ENCODE peak calls at places on chromosomes 16 and 17, in five cellular contexts. Q, S, P, T and M are unnamed samples.

GRCh38 chr17:38563362-38564253 is 42.1 kb downstream of the SRCIN1 start:
- DNase-seq in T (no peak), Q (no peak), S (peak), P (no peak), M (no peak)

GRCh38 chr17:10702574-10702973 is 5.2 kb downstream of the ADPRM start:
- DNase-seq in T (no peak), Q (no peak), S (peak), P (no peak), M (no peak)

GRCh38 chr17:3935140-3935542 is 18.9 kb upstream of the P2RX1 start:
- DNase-seq in Q (peak), P (peak), S (peak), T (peak), M (peak)

GRCh38 chr16:16992986-16993783 is 477.6 kb downstream of the XYLT1 start:
- DNase-seq in S (no peak), P (no peak), Q (no peak), T (no peak), M (no peak)

GRCh38 chr16:48367443-48368049 is 17.7 kb downstream of the SIAH1 start:
- DNase-seq in P (no peak), S (no peak), Q (no peak), T (no peak), M (no peak)

GRCh38 chr17:65547253-65547670 is 14.2 kb downstream of the AXIN2 start:
- DNase-seq in Q (no peak), S (no peak), P (no peak), T (no peak), M (no peak)

GRCh38 chr17:17823433-17824118 is 13.2 kb downstream of the SREBF1 start:
- DNase-seq in T (peak), S (peak), P (peak), Q (peak), M (peak)

GRCh38 chr16:79609861-79610260 is 9.3 kb upstream of the MAF start:
- DNase-seq in Q (no peak), P (no peak), S (no peak), T (no peak), M (no peak)

GRCh38 chr17:78655251-78655940 is 78.2 kb upstream of the DNAH17 start:
- DNase-seq in P (no peak), S (no peak), Q (no peak), T (no peak), M (no peak)

GRCh38 chr16:85473909-85474640 is 139.0 kb upstream of the GSE1 start:
- DNase-seq in Q (no peak), S (no peak), P (no peak), T (no peak), M (no peak)

GRCh38 chr17:29589524-29590260 is at the start of gene GIT1:
- DNase-seq in T (peak), Q (peak), S (peak), P (peak), M (peak)

GRCh38 chr17:79023886-79024771 is at the start of gene C1QTNF1:
- DNase-seq in Q (peak), S (peak), T (peak), P (peak), M (peak)

GRCh38 chr17:42101513-42102292 is 3.4 kb upstream of the ZNF385C start:
- DNase-seq in Q (peak), T (peak), P (peak), S (peak), M (peak)

GRCh38 chr17:65794572-65794971 is 233.1 kb upstream of the AXIN2 start:
- DNase-seq in T (no peak), Q (no peak), S (peak), P (no peak), M (no peak)

GRCh38 chr16:57807252-57807967 is 5.1 kb upstream of the KIFC3 start:
- DNase-seq in S (no peak), P (no peak), T (no peak), Q (no peak), M (no peak)

GRCh38 chr16:77781091-77781490 is 7.3 kb upstream of the VAT1L start:
- DNase-seq in T (no peak), S (no peak), P (no peak), Q (no peak), M (no peak)

GRCh38 chr17:44979426-44980273 is 11.5 kb upstream of the C1QL1 start:
- DNase-seq in Q (no peak), T (no peak), S (no peak), P (no peak), M (no peak)

GRCh38 chr16:17424771-17425170 is 46.0 kb downstream of the XYLT1 start:
- DNase-seq in P (no peak), Q (no peak), T (no peak), S (no peak), M (no peak)

GRCh38 chr16:1125471-1125870 is 27.4 kb upstream of the CACNA1H start:
- DNase-seq in P (no peak), Q (no peak), T (no peak), S (no peak), M (no peak)

GRCh38 chr17:3683054-3683511 is 12.9 kb downstream of the P2RX5 start:
- DNase-seq in S (peak), Q (peak), T (no peak), P (no peak), M (peak)

GRCh38 chr17:66677201-66677981 is 157.5 kb upstream of the CACNG5 start:
- DNase-seq in Q (no peak), P (no peak), T (no peak), S (no peak), M (no peak)

GRCh38 chr16:85379041-85380001 is 233.8 kb upstream of the GSE1 start:
- DNase-seq in P (no peak), Q (no peak), S (no peak), T (no peak), M (no peak)

GRCh38 chr17:61335845-61336655 is 63.6 kb upstream of the TBX2 start:
- DNase-seq in T (no peak), Q (no peak), S (no peak), P (peak), M (no peak)

GRCh38 chr16:89013111-89013510 is 36.1 kb upstream of the CBFA2T3 start:
- DNase-seq in T (no peak), P (no peak), Q (no peak), S (no peak), M (no peak)

GRCh38 chr16:48511716-48512115 is 98.3 kb downstream of the N4BP1 start:
- DNase-seq in T (no peak), Q (no peak), P (peak), S (no peak), M (no peak)

GRCh38 chr17:16171613-16172012 is 43.7 kb downstream of the NCOR1 start:
- DNase-seq in S (no peak), P (peak), Q (no peak), T (no peak), M (no peak)

GRCh38 chr17:59508999-59509398 is 56.4 kb upstream of the DHX40 start:
- DNase-seq in T (no peak), P (no peak), Q (no peak), S (peak), M (no peak)

GRCh38 chr17:32755045-32755805 is 121.7 kb downstream of the MYO1D start:
- DNase-seq in P (no peak), S (peak), T (no peak), Q (peak), M (peak)

GRCh38 chr16:11994187-11995119 is 17.9 kb downstream of the SNX29 start:
- DNase-seq in S (no peak), Q (no peak), P (peak), T (peak), M (peak)

GRCh38 chr16:8905168-8905762 is 23.1 kb downstream of the LITAFD start:
- DNase-seq in P (no peak), Q (no peak), T (no peak), S (peak), M (no peak)

GRCh38 chr16:8908779-8909468 is 26.8 kb downstream of the LITAFD start:
- DNase-seq in P (no peak), T (no peak), Q (no peak), S (no peak), M (no peak)

GRCh38 chr16:8904018-8904430 is 21.9 kb downstream of the LITAFD start:
- DNase-seq in S (no peak), T (no peak), P (no peak), Q (no peak), M (no peak)

GRCh38 chr16:8907096-8907495 is 24.9 kb downstream of the LITAFD start:
- DNase-seq in T (no peak), P (no peak), Q (no peak), S (no peak), M (no peak)

DNA sequence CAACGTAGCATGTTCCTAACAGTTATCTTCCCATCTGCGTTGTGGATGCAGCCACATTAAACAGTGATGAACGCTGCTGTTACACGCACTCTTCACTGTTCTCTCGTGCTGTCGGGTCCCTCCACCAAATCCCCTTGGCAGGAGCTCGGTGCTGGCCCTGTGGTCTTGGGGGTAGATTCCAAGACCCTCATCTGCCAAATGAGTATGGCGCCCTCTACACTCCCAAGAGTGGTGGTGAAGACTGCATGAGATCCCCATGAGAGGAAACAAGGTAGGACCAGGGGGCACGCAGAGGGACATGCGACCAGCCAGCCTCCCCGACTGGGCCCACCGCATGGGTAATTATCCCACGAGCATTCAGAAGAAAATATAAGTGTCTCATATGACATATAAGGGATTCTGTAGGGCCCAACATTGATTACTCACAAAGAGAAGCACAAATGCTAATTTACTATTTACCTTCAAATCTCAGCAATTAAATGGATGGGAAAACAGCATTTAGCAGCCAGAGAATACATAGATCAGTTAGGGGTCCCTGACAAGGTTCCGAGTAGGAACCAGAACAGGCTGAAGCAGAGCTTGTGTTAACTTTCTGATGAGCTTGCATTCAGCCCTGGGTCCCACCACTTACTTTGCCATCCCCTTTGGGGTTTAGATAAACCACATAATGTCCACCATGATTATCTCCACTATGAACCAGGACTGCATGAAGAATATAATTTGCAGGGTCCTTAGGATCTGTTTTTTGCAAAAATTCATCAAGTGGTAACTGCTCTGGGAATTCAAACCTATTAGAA is 23.8 kb downstream of the LITAFD start:
- DNase-seq in Q (no peak), S (peak), T (no peak), P (no peak), M (no peak)
- TF ChIP-seq CTCF in Q (peak), S (peak), T (no peak), P (no peak), M (peak)

GRCh38 chr16:71230122-71230845 is at the start of gene HYDIN:
- DNase-seq in T (peak), S (peak), Q (peak), P (peak), M (no peak)
- TF ChIP-seq CTCF in T (no peak), S (peak), Q (no peak), P (no peak), M (no peak)

GRCh38 chr17:58082870-58083490 is at the start of gene DYNLL2:
- DNase-seq in S (peak), P (peak), Q (peak), T (peak), M (peak)

GRCh38 chr17:58085039-58085715 is 2.0 kb downstream of the DYNLL2 start:
- DNase-seq in Q (no peak), T (no peak), S (no peak), P (no peak), M (no peak)

GRCh38 chr17:58082341-58082869 is 814 bp upstream of the DYNLL2 start:
- DNase-seq in T (no peak), S (no peak), P (no peak), Q (no peak), M (no peak)

GRCh38 chr17:58084317-58084981 is 1.2 kb downstream of the DYNLL2 start:
- DNase-seq in S (peak), T (peak), P (no peak), Q (peak), M (peak)

GRCh38 chr17:58083491-58084316 is 485 bp downstream of the DYNLL2 start:
- DNase-seq in P (peak), Q (peak), S (peak), T (peak), M (peak)
- TF ChIP-seq CTCF in P (no peak), Q (no peak), S (no peak), T (no peak), M (no peak)

DNA sequence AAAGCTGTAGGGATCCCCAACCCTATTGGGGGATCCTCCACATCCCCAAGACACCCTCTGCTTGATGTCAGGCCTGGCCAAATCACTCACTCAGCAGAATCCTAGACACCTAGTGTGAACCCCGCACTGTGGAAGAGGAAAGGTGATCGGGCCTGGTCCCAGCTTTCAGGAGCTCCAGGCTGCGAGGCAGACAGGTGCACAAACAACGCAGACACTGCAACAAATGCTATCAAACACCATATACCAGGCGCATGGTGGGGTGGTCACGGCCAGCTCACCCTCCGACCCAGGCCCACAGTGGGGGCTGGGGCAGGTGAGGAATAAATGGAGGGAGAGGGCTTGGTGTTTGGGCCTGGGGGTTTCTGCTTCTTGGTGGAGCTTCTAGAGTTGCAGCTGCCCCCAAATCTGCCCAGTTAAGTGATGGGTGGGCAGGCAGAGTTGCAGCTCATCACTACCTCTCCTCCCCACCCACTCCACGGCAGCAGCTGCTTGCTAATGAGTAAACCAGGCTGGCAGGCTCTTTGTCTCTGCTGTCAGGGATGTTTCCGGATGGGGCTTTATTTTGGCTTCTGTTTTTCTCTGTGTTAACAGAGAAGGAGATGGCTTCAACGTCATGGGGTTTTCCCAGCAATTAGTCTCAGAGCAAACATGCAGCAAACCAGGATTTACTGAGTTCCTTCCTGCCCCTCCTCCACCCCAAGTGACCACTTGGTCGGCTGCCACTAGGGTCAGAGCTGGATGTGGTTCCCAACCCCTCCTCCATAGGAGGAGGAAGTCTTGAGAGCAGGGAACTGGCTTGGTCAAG is 46.6 kb downstream of the PECAM1 start:
- DNase-seq in S (peak), P (peak), Q (no peak), T (peak), M (peak)
- TF ChIP-seq CTCF in S (no peak), P (no peak), Q (no peak), T (no peak), M (no peak)

DNA sequence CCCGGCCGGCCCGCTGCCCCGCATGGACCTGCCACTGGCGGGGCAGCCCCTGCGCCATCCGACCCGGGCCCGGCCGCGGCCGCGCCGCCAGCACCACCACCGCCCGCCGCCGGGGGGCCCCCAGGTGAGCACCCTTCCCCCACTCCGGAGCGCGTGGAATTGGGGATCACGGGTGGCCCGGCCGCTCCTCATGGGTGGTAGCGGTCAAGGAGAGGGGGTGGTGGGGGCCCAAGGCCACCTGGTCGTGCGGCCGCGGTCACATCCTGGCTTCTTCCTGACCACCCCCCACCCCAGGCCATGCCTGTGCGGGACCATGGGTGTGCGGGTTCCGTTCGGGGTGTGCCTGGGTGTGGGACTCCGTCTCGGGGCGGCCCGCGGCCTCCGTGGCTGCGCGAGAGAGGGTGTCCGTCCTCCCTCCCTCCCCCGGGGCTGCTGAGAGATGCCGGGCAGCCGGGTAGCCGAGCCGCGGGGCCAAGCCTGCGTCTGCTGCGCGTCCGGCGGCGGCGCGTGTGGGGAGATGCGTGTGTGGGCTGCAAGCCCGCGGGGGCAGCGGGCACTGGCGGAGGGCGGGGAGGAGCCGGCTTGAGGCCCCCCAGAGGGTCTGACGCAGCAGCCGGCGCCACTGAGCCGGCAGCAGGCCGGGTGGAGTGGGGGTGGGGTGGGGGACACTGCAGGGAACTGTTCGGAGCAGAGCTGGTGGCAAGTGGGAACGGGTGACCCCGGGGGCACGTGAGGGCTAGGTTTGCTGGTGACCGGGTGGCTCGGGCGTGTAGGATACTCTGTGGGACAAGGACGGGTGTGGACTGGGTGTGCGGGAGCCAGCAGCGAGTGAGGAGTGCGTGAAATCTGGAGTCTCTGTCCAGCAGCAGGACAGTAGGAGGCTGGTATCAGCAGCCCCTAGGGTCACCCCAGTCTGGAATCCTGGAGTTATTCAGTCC is 6.7 kb downstream of the ACD start:
- DNase-seq in S (no peak), P (no peak), Q (no peak), T (peak), M (no peak)
- TF ChIP-seq CTCF in S (peak), P (no peak), Q (no peak), T (no peak), M (no peak)